ENCODE peak calls at places on chromosomes 2 and 18, in eight cellular contexts. E, Y, C, X, K, I, W and M are unnamed samples.

GRCh38 chr2:143950675-143951074 is 569.2 kb downstream of the ZEB2 start:
- DNase-seq in E (no peak), Y (no peak), C (no peak), X (no peak), K (no peak), I (no peak), W (no peak), M (no peak)

GRCh38 chr2:45743531-45744391 is 92.3 kb downstream of the PRKCE start:
- DNase-seq in E (no peak), Y (no peak), C (no peak), X (no peak), K (no peak), I (peak; percentile 25), W (peak; percentile 72), M (peak; percentile 44)

GRCh38 chr18:59123588-59124369 is 15.9 kb upstream of the SEC11C start:
- DNase-seq in E (no peak), Y (no peak), C (no peak), X (peak; percentile 61), K (no peak), I (no peak), W (peak; percentile 62), M (no peak)

GRCh38 chr18:56139792-56140254 is 498.6 kb downstream of the TXNL1 start:
- DNase-seq in E (no peak), Y (no peak), C (no peak), X (no peak), K (no peak), I (peak; percentile 9), W (peak; percentile 46), M (no peak)

GRCh38 chr18:5142859-5143258 is 54.2 kb downstream of the AKAIN1 start:
- DNase-seq in E (no peak), Y (no peak), C (no peak), X (no peak), K (no peak), I (no peak), W (no peak), M (no peak)

GRCh38 chr2:123154195-123154594 is 870.9 kb upstream of the CNTNAP5 start:
- DNase-seq in E (no peak), Y (no peak), C (no peak), X (no peak), K (no peak), I (no peak), W (no peak), M (no peak)

GRCh38 chr2:43276517-43276931 is 50.1 kb upstream of the ZFP36L2 start:
- DNase-seq in E (no peak), Y (no peak), C (no peak), X (no peak), K (no peak), I (no peak), W (no peak), M (peak; percentile 44)

GRCh38 chr2:197137234-197137633 is 173.3 kb downstream of the ANKRD44 start:
- DNase-seq in E (no peak), Y (no peak), C (no peak), X (no peak), K (no peak), I (no peak), W (peak; percentile 50), M (no peak)

GRCh38 chr2:9627310-9627709 is 3.5 kb downstream of the YWHAQ start:
- DNase-seq in E (no peak), Y (no peak), C (no peak), X (no peak), K (no peak), I (no peak), W (no peak), M (no peak)

GRCh38 chr2:238595750-238596570 is 169.2 kb downstream of the ASB1 start:
- DNase-seq in E (no peak), Y (no peak), C (no peak), X (no peak), K (no peak), I (no peak), W (no peak), M (no peak)

GRCh38 chr18:37871583-37871982 is 306.0 kb upstream of the CELF4 start:
- DNase-seq in E (no peak), Y (no peak), C (no peak), X (no peak), K (no peak), I (no peak), W (no peak), M (no peak)

GRCh38 chr2:26461601-26462023 is 16.3 kb downstream of the OTOF start:
- DNase-seq in E (no peak), Y (no peak), C (no peak), X (no peak), K (peak; percentile 49), I (peak; percentile 4), W (no peak), M (no peak)

GRCh38 chr18:46445914-46446313 is 211.1 kb downstream of the LOXHD1 start:
- DNase-seq in E (no peak), Y (no peak), C (no peak), X (no peak), K (no peak), I (no peak), W (no peak), M (no peak)

GRCh38 chr18:31497711-31498449 is at the start of gene DSG2:
- DNase-seq in E (peak; percentile 7), Y (no peak), C (no peak), X (peak; percentile 18), K (peak; percentile 60), I (peak; percentile 92), W (peak; percentile 43), M (peak; percentile 91)

GRCh38 chr2:109128466-109129355 is at the start of gene SH3RF3:
- DNase-seq in E (peak; percentile 45), Y (no peak), C (no peak), X (peak; percentile 35), K (peak; percentile 77), I (peak; percentile 25), W (peak; percentile 69), M (peak; percentile 38)

GRCh38 chr18:11498821-11499220 is 110.6 kb upstream of the SLC35G4 start:
- DNase-seq in E (no peak), Y (no peak), C (no peak), X (no peak), K (no peak), I (no peak), W (no peak), M (no peak)

GRCh38 chr18:49911414-49911813 is 98.1 kb upstream of the ACAA2 start:
- DNase-seq in E (no peak), Y (peak; percentile 83), C (no peak), X (no peak), K (no peak), I (no peak), W (no peak), M (no peak)